ENCODE peak calls at places on chromosomes 1 and 21, in ten cellular contexts. A, R, U, G, E, O, S, T, J and H are unnamed samples.

GRCh38 chr1:227759345-227760300 is 24.4 kb downstream of the SNAP47 start:
- DNase-seq in J (no peak), G (no peak), R (no peak), E (no peak), O (no peak), U (no peak), S (no peak), A (peak; percentile 86), T (no peak), H (no peak)

GRCh38 chr1:228000836-228001563 is 5.8 kb upstream of the WNT3A start:
- DNase-seq in R (no peak), U (no peak), O (no peak), T (no peak), G (peak; percentile 2), S (no peak), E (no peak), A (no peak), J (no peak), H (no peak)

GRCh38 chr1:231951399-231951798 is 324.8 kb downstream of the DISC1 start:
- DNase-seq in G (no peak), O (no peak), A (no peak), S (no peak), R (no peak), J (no peak), E (no peak), T (no peak), U (no peak), H (no peak)

GRCh38 chr1:151158311-151158710 is 1.9 kb downstream of the TNFAIP8L2 start:
- DNase-seq in A (no peak), E (no peak), R (no peak), T (no peak), G (no peak), O (no peak), S (no peak), J (no peak), U (no peak), H (no peak)

GRCh38 chr1:79902418-79902817 is 895.9 kb upstream of the ADGRL4 start:
- DNase-seq in A (peak; percentile 4), T (no peak), R (no peak), O (no peak), U (no peak), S (no peak), E (no peak), J (no peak), G (no peak), H (no peak)

GRCh38 chr21:33121715-33122475 is 52.0 kb downstream of the OLIG1 start:
- DNase-seq in T (no peak), R (no peak), G (no peak), U (no peak), O (peak; percentile 25), E (peak; percentile 75), A (peak; percentile 13), J (no peak), S (no peak), H (no peak)

GRCh38 chr1:181789395-181789794 is 272.1 kb downstream of the ZNF648 start:
- DNase-seq in J (no peak), O (no peak), U (peak; percentile 39), A (no peak), S (no peak), R (no peak), G (no peak), E (no peak), T (no peak), H (no peak)

GRCh38 chr1:27643626-27644368 is 8.8 kb upstream of the FGR start:
- DNase-seq in A (peak; percentile 74), J (peak; percentile 59), S (peak; percentile 40), O (peak; percentile 60), E (peak; percentile 84), R (peak; percentile 47), U (no peak), T (peak; percentile 64), G (peak; percentile 61), H (peak; percentile 50)

GRCh38 chr1:176559474-176560390 is 96.8 kb downstream of the PAPPA2 start:
- DNase-seq in O (peak; percentile 65), G (peak; percentile 56), R (no peak), S (peak; percentile 74), T (no peak), U (peak; percentile 82), A (peak; percentile 67), E (peak; percentile 82), J (no peak), H (no peak)

GRCh38 chr1:21617126-21617738 is 51.9 kb downstream of the RAP1GAP start:
- DNase-seq in E (no peak), J (no peak), O (no peak), G (no peak), S (no peak), R (no peak), U (no peak), T (no peak), A (no peak), H (no peak)

GRCh38 chr1:66022904-66023620 is 230.4 kb downstream of the PDE4B start:
- DNase-seq in T (no peak), U (no peak), A (peak; percentile 18), G (no peak), E (peak; percentile 6), R (no peak), J (no peak), S (no peak), O (no peak), H (no peak)

GRCh38 chr21:29238967-29239289 is 59.8 kb upstream of the BACH1 start:
- DNase-seq in R (no peak), G (no peak), T (no peak), A (peak; percentile 65), E (peak; percentile 25), J (no peak), U (peak; percentile 58), S (no peak), O (no peak), H (no peak)

GRCh38 chr1:212968385-212968863 is 18.1 kb downstream of the VASH2 start:
- DNase-seq in E (no peak), R (no peak), O (no peak), G (no peak), A (no peak), T (no peak), S (no peak), J (no peak), U (no peak), H (no peak)

GRCh38 chr21:39610705-39611104 is 2.0 kb upstream of the B3GALT5 start:
- DNase-seq in E (no peak), G (no peak), R (no peak), S (no peak), T (no peak), O (no peak), U (no peak), J (no peak), A (no peak), H (no peak)

GRCh38 chr1:87942165-87942564 is 613.5 kb downstream of the LMO4 start:
- DNase-seq in E (no peak), A (peak; percentile 21), S (no peak), G (no peak), R (no peak), T (peak; percentile 49), J (no peak), U (no peak), O (no peak), H (no peak)

GRCh38 chr1:240539031-240539430 is 72.9 kb downstream of the GREM2 start:
- DNase-seq in O (no peak), A (no peak), S (no peak), J (no peak), U (no peak), E (no peak), T (no peak), G (no peak), R (no peak), H (no peak)

GRCh38 chr1:8113257-8114220 is 87.4 kb upstream of the ERRFI1 start:
- DNase-seq in U (no peak), G (no peak), J (no peak), E (no peak), R (no peak), A (peak; percentile 45), T (no peak), S (no peak), O (peak; percentile 15), H (no peak)

GRCh38 chr1:150813028-150813707 is 5.1 kb upstream of the CTSK start:
- DNase-seq in T (peak; percentile 74), G (peak; percentile 61), J (no peak), O (peak; percentile 36), S (peak; percentile 15), E (peak; percentile 38), U (peak; percentile 66), R (no peak), A (peak; percentile 81), H (no peak)

GRCh38 chr1:216356945-216357344 is 66.3 kb downstream of the USH2A start:
- DNase-seq in T (no peak), E (no peak), J (no peak), S (no peak), R (no peak), O (no peak), U (no peak), A (no peak), G (no peak), H (no peak)

GRCh38 chr1:112358798-112359408 is 37.1 kb upstream of the CTTNBP2NL start:
- DNase-seq in G (peak; percentile 67), O (peak; percentile 27), T (peak; percentile 77), J (no peak), A (peak; percentile 83), U (peak; percentile 86), R (no peak), E (peak; percentile 63), S (peak; percentile 18), H (no peak)

GRCh38 chr1:150999051-150999674 is 7.5 kb downstream of the MINDY1 start:
- DNase-seq in J (no peak), S (no peak), R (no peak), E (no peak), G (no peak), A (peak; percentile 65), O (no peak), U (peak; percentile 63), T (no peak), H (no peak)

GRCh38 chr1:219147571-219148019 is 26.1 kb upstream of the LYPLAL1 start:
- DNase-seq in S (no peak), R (no peak), J (no peak), T (no peak), O (no peak), E (no peak), G (no peak), U (no peak), A (no peak), H (no peak)